ENCODE peak calls at places on chromosomes 4 and X, in six cellular contexts. Y is AG04449, M is mesothelial cell of epicardium, V is ovary, L is fibroblast of the aortic adventitia, U is Caco-2. B is an unnamed sample.

GRCh38 chr4:184163813-184164212 is 53.9 kb downstream of the ENPP6 start:
- DNase-seq in Y (no peak), M (peak), V (no peak), L (peak), U (peak), B (peak)

GRCh38 chrX:11591712-11592351 is 73.9 kb downstream of the ARHGAP6 start:
- DNase-seq in Y (no peak), M (no peak), V (no peak), L (no peak), U (no peak), B (no peak)

GRCh38 chr4:141356936-141357335 is 136.2 kb downstream of the ZNF330 start:
- DNase-seq in Y (no peak), M (no peak), V (no peak), L (no peak), U (no peak), B (no peak)

GRCh38 chrX:16953606-16954211 is 7.3 kb downstream of the REPS2 start:
- DNase-seq in Y (no peak), M (no peak), V (no peak), L (no peak), U (no peak), B (no peak)

GRCh38 chr4:83381173-83381572 is 46.5 kb upstream of the HPSE start:
- DNase-seq in Y (no peak), M (no peak), V (no peak), L (no peak), U (no peak), B (no peak)

GRCh38 chr4:26192921-26193894 is 127.6 kb upstream of the RBPJ start:
- DNase-seq in Y (no peak), M (no peak), V (no peak), L (no peak), U (no peak), B (no peak)

GRCh38 chrX:67555578-67556203 is 11.9 kb downstream of the AR start:
- DNase-seq in Y (no peak), M (no peak), V (no peak), L (peak), U (peak), B (no peak)

GRCh38 chr4:147714575-147715401 is 17.1 kb upstream of the ARHGAP10 start:
- DNase-seq in Y (peak), M (no peak), V (no peak), L (peak), U (no peak), B (no peak)

GRCh38 chrX:28016823-28017222 is 35.6 kb upstream of the DCAF8L1 start:
- DNase-seq in Y (no peak), M (no peak), V (no peak), L (no peak), U (no peak), B (no peak)

GRCh38 chr4:156779774-156780173 is 191.8 kb downstream of the PDGFC start:
- DNase-seq in Y (no peak), M (no peak), V (no peak), L (peak), U (no peak), B (no peak)

GRCh38 chr4:85901500-85901899 is 426.6 kb downstream of the ARHGAP24 start:
- DNase-seq in Y (peak), M (no peak), V (no peak), L (no peak), U (no peak), B (no peak)

GRCh38 chr4:39998659-39999345 is 21.1 kb upstream of the PDS5A start:
- DNase-seq in Y (no peak), M (no peak), V (no peak), L (no peak), U (peak), B (no peak)

GRCh38 chr4:153333874-153334273 is 10.6 kb upstream of the MND1 start:
- DNase-seq in Y (no peak), M (no peak), V (no peak), L (no peak), U (no peak), B (no peak)

GRCh38 chr4:183180096-183180495 is 81.0 kb downstream of the WWC2 start:
- DNase-seq in Y (no peak), M (no peak), V (no peak), L (no peak), U (no peak), B (no peak)

GRCh38 chr4:102817021-102817605 is 10.2 kb downstream of the UBE2D3 start:
- DNase-seq in Y (no peak), M (no peak), V (no peak), L (no peak), U (no peak), B (no peak)

GRCh38 chr4:128225148-128225547 is 62.5 kb downstream of the PGRMC2 start:
- DNase-seq in Y (peak), M (peak), V (no peak), L (peak), U (no peak), B (no peak)

GRCh38 chrX:121356139-121356849 is 308.9 kb downstream of the GLUD2 start:
- DNase-seq in Y (no peak), M (no peak), V (no peak), L (no peak), U (no peak), B (no peak)

GRCh38 chrX:46737462-46737861 is 21.5 kb downstream of the SLC9A7 start:
- DNase-seq in Y (no peak), M (no peak), V (no peak), L (peak), U (no peak), B (no peak)

GRCh38 chrX:9518896-9519295 is 54.0 kb downstream of the TBL1X start:
- DNase-seq in Y (no peak), M (no peak), V (no peak), L (no peak), U (no peak), B (no peak)

GRCh38 chrX:68443155-68443868 is 10.0 kb upstream of the OPHN1 start:
- DNase-seq in Y (no peak), M (no peak), V (no peak), L (no peak), U (no peak), B (no peak)

GRCh38 chrX:47662144-47662657 is 3.2 kb upstream of the UXT start:
- DNase-seq in Y (peak), M (no peak), V (peak), L (peak), U (no peak), B (no peak)

GRCh38 chr4:182925298-182925738 is 8.1 kb upstream of the DCTD start:
- DNase-seq in Y (no peak), M (no peak), V (peak), L (peak), U (peak), B (peak)

GRCh38 chrX:115560211-115560977 is 580 bp upstream of the PLS3 start:
- DNase-seq in Y (no peak), M (no peak), V (no peak), L (peak), U (peak), B (no peak)

GRCh38 chr4:71962622-71963264 is 69.1 kb upstream of the NPFFR2 start:
- DNase-seq in Y (no peak), M (no peak), V (no peak), L (no peak), U (no peak), B (no peak)

GRCh38 chrX:21907250-21907649 is 33.3 kb upstream of the SMS start:
- DNase-seq in Y (no peak), M (no peak), V (no peak), L (peak), U (no peak), B (no peak)

GRCh38 chr4:23476514-23477090 is 413.2 kb downstream of the PPARGC1A start:
- DNase-seq in Y (no peak), M (no peak), V (no peak), L (no peak), U (peak), B (no peak)

DNA sequence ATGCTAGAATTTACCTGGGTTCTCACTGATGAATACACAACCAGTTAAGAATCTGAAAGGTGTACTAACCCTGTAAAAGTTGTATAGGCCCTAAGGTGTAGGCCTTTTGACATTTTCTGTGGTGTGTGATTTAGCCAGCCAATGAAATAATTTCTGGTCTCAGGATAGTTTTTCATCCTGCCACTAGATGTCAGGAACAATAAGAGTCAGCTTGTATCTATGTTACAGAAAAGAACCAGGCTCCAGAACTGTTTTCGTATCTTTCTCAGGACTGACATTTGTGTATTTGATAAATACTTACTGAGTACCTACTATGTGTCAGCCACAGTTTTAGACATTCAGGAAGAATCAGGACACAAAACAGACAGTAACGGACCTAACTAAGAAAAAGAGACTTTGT is 673.6 kb upstream of the TENM3 start:
- DNase-seq in Y (peak), M (no peak), V (no peak), L (peak), U (no peak), B (no peak)
- TF ChIP-seq CTCF in Y (peak), M (peak), V (no peak), L (peak), U (no peak), B (peak)

GRCh38 chr4:116849620-116850019 is 235.8 kb downstream of the TRAM1L1 start:
- DNase-seq in Y (no peak), M (no peak), V (no peak), L (no peak), U (no peak), B (no peak)
- TF ChIP-seq CTCF in Y (no peak), M (no peak), V (no peak), L (no peak), U (no peak), B (peak)

DNA sequence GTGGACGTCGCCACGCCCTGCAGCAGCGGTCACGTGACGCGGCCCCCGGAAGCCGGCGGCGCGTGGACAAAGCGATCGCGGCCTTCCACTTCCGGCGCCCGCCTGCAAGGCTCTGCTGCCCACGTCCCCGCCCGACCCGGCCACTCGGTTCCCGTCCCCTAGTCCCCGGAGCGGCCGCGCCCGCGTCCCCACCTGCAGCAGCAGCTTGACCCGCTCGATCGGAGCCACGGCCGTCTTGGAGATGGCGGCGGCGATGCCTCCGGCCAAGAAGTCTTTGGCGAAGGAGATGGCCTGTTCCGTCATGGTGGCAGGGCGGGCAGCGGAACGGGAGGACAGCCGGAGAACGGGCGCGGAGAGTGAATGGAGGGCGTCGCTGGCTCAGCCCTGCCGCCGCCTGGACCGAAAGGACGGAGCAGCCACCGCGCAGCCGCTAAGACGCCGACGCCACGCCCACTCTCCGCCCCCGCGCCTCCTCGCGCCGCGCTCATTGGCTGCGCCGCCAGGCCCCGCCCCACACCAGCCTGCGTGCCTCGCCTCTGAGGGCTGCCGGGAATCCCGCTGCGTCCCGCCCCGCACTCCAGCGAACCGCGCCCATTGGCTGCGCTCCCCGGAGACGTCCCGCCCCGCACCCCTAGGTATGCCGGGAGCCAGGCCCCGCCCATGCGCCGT is at the start of gene SLC25A6:
- DNase-seq in Y (peak), M (peak), V (peak), L (peak), U (peak), B (peak)
- TF ChIP-seq CTCF in Y (no peak), M (no peak), V (peak), L (no peak), U (no peak), B (peak)

GRCh38 chrX:1591102-1591862 is at the start of gene AKAP17A:
- DNase-seq in Y (peak), M (peak), V (peak), L (peak), U (peak), B (peak)
- TF ChIP-seq CTCF in Y (no peak), M (no peak), V (no peak), L (no peak), U (no peak), B (peak)

DNA sequence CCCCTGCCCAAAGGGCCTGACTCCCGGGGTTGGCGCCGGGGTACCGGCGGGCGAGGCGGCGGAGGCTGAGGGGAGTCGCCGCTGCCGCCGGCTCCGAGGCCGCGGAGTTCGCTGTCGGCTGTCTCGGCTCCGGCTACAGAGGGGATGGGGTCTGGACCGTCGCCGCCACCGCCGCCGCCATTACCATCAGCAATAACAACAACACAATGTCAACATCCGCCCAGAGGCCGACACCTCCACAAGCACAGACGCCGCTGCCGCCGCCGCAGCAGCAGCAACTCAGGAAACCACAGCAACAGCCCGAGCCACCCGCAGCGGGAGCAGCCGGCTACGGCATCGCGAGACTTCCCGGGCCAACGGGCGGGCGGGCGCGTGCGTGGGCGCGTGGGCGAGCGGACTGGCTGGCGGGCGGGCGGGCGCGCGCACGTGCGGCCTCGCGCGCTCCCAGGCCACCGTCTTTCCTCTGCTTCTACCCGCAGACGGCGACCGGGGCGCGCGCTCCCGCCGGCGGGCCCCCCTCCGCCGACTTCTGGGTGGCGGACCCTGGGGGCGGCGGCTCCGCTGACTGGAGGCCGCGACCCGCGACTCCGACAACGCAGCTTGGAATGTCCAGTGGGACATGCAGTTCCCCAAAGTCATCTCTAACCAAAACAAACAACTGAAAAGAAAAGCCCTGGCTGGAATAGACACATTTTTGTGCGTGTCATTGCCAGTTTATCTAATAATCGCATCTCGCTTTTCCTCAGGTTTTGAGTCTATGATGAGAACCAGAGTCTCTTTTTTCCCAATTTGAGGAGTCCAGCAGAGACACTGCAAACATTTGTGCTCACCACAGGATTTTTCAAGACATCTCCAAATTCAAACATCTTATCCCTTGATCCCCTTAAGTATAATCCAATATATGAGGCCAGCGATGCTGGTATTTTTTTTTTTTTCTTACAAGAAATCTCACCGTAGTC is at the start of gene CHIC2:
- DNase-seq in Y (no peak), M (peak), V (peak), L (peak), U (peak), B (peak)
- TF ChIP-seq CTCF in Y (no peak), M (no peak), V (peak), L (no peak), U (no peak), B (no peak)

DNA sequence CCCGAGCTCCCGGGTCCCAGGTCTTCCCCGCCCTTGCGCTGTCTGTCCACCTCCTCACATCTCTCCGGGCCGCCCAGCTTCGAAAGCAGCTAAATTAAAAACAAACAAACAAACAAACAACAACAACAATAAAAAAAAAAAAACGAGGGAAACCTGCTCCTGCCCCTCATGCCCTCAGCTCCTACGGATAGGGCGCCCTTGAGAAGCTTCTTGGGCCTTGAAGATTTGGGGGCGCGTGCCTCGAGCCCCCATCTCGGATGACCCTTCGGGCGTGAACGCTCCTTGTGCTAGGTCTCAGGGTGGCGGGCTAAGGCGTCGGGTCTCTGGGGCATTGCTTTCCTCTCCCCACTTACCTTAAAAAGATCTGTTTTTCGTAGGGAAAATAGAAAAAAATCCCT is 696 bp downstream of the NDNF start:
- DNase-seq in Y (no peak), M (no peak), V (no peak), L (no peak), U (no peak), B (no peak)
- TF ChIP-seq CTCF in Y (no peak), M (no peak), V (no peak), L (no peak), U (no peak), B (no peak)

DNA sequence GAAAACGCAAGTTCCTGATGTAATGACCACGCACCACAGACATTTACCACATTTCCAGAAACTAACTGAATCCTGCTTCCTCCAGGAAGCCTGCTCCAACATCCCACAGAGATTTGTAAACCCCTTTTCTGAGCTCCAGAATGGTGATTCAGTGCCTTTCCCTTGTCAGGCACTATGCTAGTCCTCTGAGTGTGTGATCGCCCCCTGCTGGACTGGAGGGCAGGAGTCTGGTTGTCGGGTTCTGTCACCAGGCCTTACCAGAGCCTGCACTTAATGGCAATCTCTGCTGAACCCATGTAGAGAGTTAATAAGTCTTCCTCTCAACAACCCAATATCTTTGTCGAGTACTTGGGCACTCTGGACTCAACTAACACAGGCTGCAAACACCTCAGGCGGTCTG is 14.5 kb upstream of the KDM5C start:
- DNase-seq in Y (no peak), M (no peak), V (no peak), L (no peak), U (no peak), B (no peak)
- TF ChIP-seq CTCF in Y (no peak), M (no peak), V (no peak), L (peak), U (no peak), B (no peak)

DNA sequence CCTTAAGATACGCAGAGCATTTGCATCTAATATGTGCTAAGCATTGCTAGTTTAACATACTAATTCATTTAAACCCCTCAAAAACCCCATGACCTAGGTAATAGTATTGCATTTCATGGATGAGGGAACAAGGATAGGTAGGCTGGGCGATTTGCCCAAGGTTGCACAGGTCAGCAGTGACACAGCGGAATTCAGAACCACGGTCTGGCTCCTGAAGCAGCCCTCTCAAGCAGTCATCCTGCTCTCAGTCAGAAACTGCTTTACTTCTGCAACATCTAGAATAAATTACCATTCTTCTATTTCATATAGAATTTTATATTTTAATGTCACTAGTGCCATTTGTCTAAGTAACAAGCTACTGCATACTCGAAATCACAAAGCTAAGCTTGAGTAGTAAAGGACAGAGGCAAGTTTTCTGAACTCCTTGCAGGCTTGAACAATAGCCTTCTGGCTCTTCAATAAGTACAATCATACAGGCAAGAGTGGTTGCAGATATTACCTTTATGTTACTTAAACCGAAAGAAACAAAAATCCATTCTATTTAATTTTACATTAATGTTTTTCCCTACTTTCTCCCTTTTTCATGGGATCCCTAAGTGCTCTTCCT is 555 bp upstream of the SPP1 start:
- DNase-seq in Y (no peak), M (no peak), V (no peak), L (no peak), U (no peak), B (no peak)
- TF ChIP-seq CTCF in Y (no peak), M (no peak), V (no peak), L (no peak), U (no peak), B (no peak)

B was measured in progenitor cell of endocrine pancreas.